ENCODE peak calls at places on chromosomes 5 and 9, in six cellular contexts. N is activated CD4-positive, alpha-beta T cell treated with anti-CD3 and anti-CD28 coated beads for 1 hour; X is HTR-8/SVneo; M is amygdala; I is Panc1; A is NCI-H1694 treated with DMSO at 0.1 percent for 48 hours. T is an unnamed sample.

GRCh38 chr5:14035859-14036440 is 91.5 kb upstream of the DNAH5 start:
- DNase-seq in N (no peak), X (peak), M (no peak), I (peak), A (no peak), T (no peak)

GRCh38 chr5:156913719-156914370 is 49.2 kb downstream of the TIMD4 start:
- DNase-seq in N (no peak), X (no peak), M (no peak), I (no peak), A (no peak), T (no peak)

GRCh38 chr9:127214421-127215265 is 49.9 kb upstream of the GARNL3 start:
- DNase-seq in N (peak), X (peak), M (no peak), I (no peak), A (peak), T (peak)

GRCh38 chr9:120723547-120723946 is 9.3 kb upstream of the MEGF9 start:
- DNase-seq in N (no peak), X (no peak), M (no peak), I (no peak), A (no peak), T (no peak)

GRCh38 chr9:27341545-27342294 is 44.8 kb upstream of the EQTN start:
- DNase-seq in N (no peak), X (no peak), M (no peak), I (no peak), A (no peak), T (no peak)

GRCh38 chr5:67842806-67843205 is 372.8 kb upstream of the PIK3R1 start:
- DNase-seq in N (no peak), X (no peak), M (no peak), I (no peak), A (no peak), T (no peak)

GRCh38 chr5:154466147-154466546 is 11.9 kb downstream of the HAND1 start:
- DNase-seq in N (no peak), X (no peak), M (no peak), I (no peak), A (no peak), T (no peak)

GRCh38 chr9:104861406-104861805 is 66.5 kb downstream of the ABCA1 start:
- DNase-seq in N (no peak), X (no peak), M (no peak), I (no peak), A (no peak), T (no peak)

GRCh38 chr5:152164860-152165259 is 240.2 kb upstream of the GLRA1 start:
- DNase-seq in N (no peak), X (no peak), M (no peak), I (no peak), A (no peak), T (no peak)

GRCh38 chr9:3517377-3518048 is 8.3 kb downstream of the RFX3 start:
- DNase-seq in N (no peak), X (no peak), M (no peak), I (no peak), A (no peak), T (no peak)

GRCh38 chr5:73625905-73626811 is at the start of gene ARHGEF28:
- DNase-seq in N (no peak), X (peak), M (no peak), I (no peak), A (peak), T (peak)

GRCh38 chr5:134840811-134841210 is 5.0 kb upstream of the C5orf24 start:
- DNase-seq in N (no peak), X (no peak), M (no peak), I (no peak), A (no peak), T (no peak)